ENCODE peak calls at places on chromosomes 13 and 19, in seven cellular contexts. One of them, this sample, is unnamed.
A peak's percentile ranks its signal among the peaks of the same experiment; 100 is the strongest.

GRCh38 chr19:2949939-2950285 is 5.1 kb upstream of the ZNF77 start:
- DNase-seq in stimulated activated CD4-positive, alpha-beta T cell treated with anti-CD3 and anti-CD28 coated beads, Interleukin-2, amount 100 ng/mL, for 24 hours: no peak
- DNase-seq in H4: no peak
- DNase-seq in effector CD8-positive, alpha-beta T cell: no peak
- DNase-seq in WERI-Rb-1: peak; percentile 26
- DNase-seq in NCI-H1436: no peak
- DNase-seq in heart right ventricle: peak; percentile 84
- DNase-seq in this sample: no peak

GRCh38 chr13:24670927-24671326 is 9.3 kb upstream of the ATP12A start:
- DNase-seq in stimulated activated CD4-positive, alpha-beta T cell treated with anti-CD3 and anti-CD28 coated beads, Interleukin-2, amount 100 ng/mL, for 24 hours: peak; percentile 10
- DNase-seq in H4: peak; percentile 45
- DNase-seq in effector CD8-positive, alpha-beta T cell: no peak
- DNase-seq in WERI-Rb-1: peak; percentile 88
- DNase-seq in NCI-H1436: no peak
- DNase-seq in heart right ventricle: no peak
- DNase-seq in this sample: no peak

GRCh38 chr19:6987850-6988249 is 33.4 kb downstream of the MBD3L2B start:
- DNase-seq in stimulated activated CD4-positive, alpha-beta T cell treated with anti-CD3 and anti-CD28 coated beads, Interleukin-2, amount 100 ng/mL, for 24 hours: no peak
- DNase-seq in H4: no peak
- DNase-seq in effector CD8-positive, alpha-beta T cell: no peak
- DNase-seq in WERI-Rb-1: no peak
- DNase-seq in NCI-H1436: no peak
- DNase-seq in heart right ventricle: no peak
- DNase-seq in this sample: no peak

GRCh38 chr19:5138606-5139594 is 170.0 kb downstream of the KDM4B start:
- DNase-seq in stimulated activated CD4-positive, alpha-beta T cell treated with anti-CD3 and anti-CD28 coated beads, Interleukin-2, amount 100 ng/mL, for 24 hours: peak; percentile 85
- DNase-seq in H4: peak; percentile 95
- DNase-seq in effector CD8-positive, alpha-beta T cell: peak; percentile 58
- DNase-seq in WERI-Rb-1: no peak
- DNase-seq in NCI-H1436: no peak
- DNase-seq in heart right ventricle: peak; percentile 62
- DNase-seq in this sample: no peak

GRCh38 chr19:1172353-1173159 is 1.5 kb downstream of the SBNO2 start:
- DNase-seq in stimulated activated CD4-positive, alpha-beta T cell treated with anti-CD3 and anti-CD28 coated beads, Interleukin-2, amount 100 ng/mL, for 24 hours: no peak
- DNase-seq in H4: peak; percentile 71
- DNase-seq in effector CD8-positive, alpha-beta T cell: no peak
- DNase-seq in WERI-Rb-1: peak; percentile 42
- DNase-seq in NCI-H1436: no peak
- DNase-seq in heart right ventricle: peak; percentile 62
- DNase-seq in this sample: peak; percentile 54

GRCh38 chr13:92941167-92941566 is 285.4 kb upstream of the GPC6 start:
- DNase-seq in stimulated activated CD4-positive, alpha-beta T cell treated with anti-CD3 and anti-CD28 coated beads, Interleukin-2, amount 100 ng/mL, for 24 hours: no peak
- DNase-seq in H4: no peak
- DNase-seq in effector CD8-positive, alpha-beta T cell: no peak
- DNase-seq in WERI-Rb-1: no peak
- DNase-seq in NCI-H1436: no peak
- DNase-seq in heart right ventricle: no peak
- DNase-seq in this sample: no peak

GRCh38 chr19:16620018-16620417 is 8.0 kb downstream of the MED26 start:
- DNase-seq in stimulated activated CD4-positive, alpha-beta T cell treated with anti-CD3 and anti-CD28 coated beads, Interleukin-2, amount 100 ng/mL, for 24 hours: no peak
- DNase-seq in H4: no peak
- DNase-seq in effector CD8-positive, alpha-beta T cell: no peak
- DNase-seq in WERI-Rb-1: no peak
- DNase-seq in NCI-H1436: no peak
- DNase-seq in heart right ventricle: no peak
- DNase-seq in this sample: no peak

GRCh38 chr19:4064551-4065260 is 2.0 kb downstream of the ZBTB7A start:
- DNase-seq in stimulated activated CD4-positive, alpha-beta T cell treated with anti-CD3 and anti-CD28 coated beads, Interleukin-2, amount 100 ng/mL, for 24 hours: peak; percentile 56
- DNase-seq in H4: no peak
- DNase-seq in effector CD8-positive, alpha-beta T cell: peak; percentile 30
- DNase-seq in WERI-Rb-1: peak; percentile 58
- DNase-seq in NCI-H1436: no peak
- DNase-seq in heart right ventricle: peak; percentile 70
- DNase-seq in this sample: peak; percentile 52

GRCh38 chr19:18698321-18699167 is 15.1 kb downstream of the CRTC1 start:
- DNase-seq in stimulated activated CD4-positive, alpha-beta T cell treated with anti-CD3 and anti-CD28 coated beads, Interleukin-2, amount 100 ng/mL, for 24 hours: no peak
- DNase-seq in H4: no peak
- DNase-seq in effector CD8-positive, alpha-beta T cell: no peak
- DNase-seq in WERI-Rb-1: no peak
- DNase-seq in NCI-H1436: no peak
- DNase-seq in heart right ventricle: no peak
- DNase-seq in this sample: no peak

GRCh38 chr19:4745986-4746385 is 22.3 kb upstream of the DPP9 start:
- DNase-seq in stimulated activated CD4-positive, alpha-beta T cell treated with anti-CD3 and anti-CD28 coated beads, Interleukin-2, amount 100 ng/mL, for 24 hours: no peak
- DNase-seq in H4: no peak
- DNase-seq in effector CD8-positive, alpha-beta T cell: no peak
- DNase-seq in WERI-Rb-1: no peak
- DNase-seq in NCI-H1436: no peak
- DNase-seq in heart right ventricle: no peak
- DNase-seq in this sample: no peak

GRCh38 chr13:29922281-29922821 is 71.9 kb upstream of the UBL3 start:
- DNase-seq in stimulated activated CD4-positive, alpha-beta T cell treated with anti-CD3 and anti-CD28 coated beads, Interleukin-2, amount 100 ng/mL, for 24 hours: no peak
- DNase-seq in H4: no peak
- DNase-seq in effector CD8-positive, alpha-beta T cell: no peak
- DNase-seq in WERI-Rb-1: no peak
- DNase-seq in NCI-H1436: no peak
- DNase-seq in heart right ventricle: no peak
- DNase-seq in this sample: no peak

GRCh38 chr13:104872153-104872552 is 1663.3 kb downstream of the EFNB2 start:
- DNase-seq in stimulated activated CD4-positive, alpha-beta T cell treated with anti-CD3 and anti-CD28 coated beads, Interleukin-2, amount 100 ng/mL, for 24 hours: no peak
- DNase-seq in H4: no peak
- DNase-seq in effector CD8-positive, alpha-beta T cell: no peak
- DNase-seq in WERI-Rb-1: no peak
- DNase-seq in NCI-H1436: no peak
- DNase-seq in heart right ventricle: no peak
- DNase-seq in this sample: no peak

GRCh38 chr13:44271915-44272341 is 101.7 kb upstream of the SERP2 start:
- DNase-seq in stimulated activated CD4-positive, alpha-beta T cell treated with anti-CD3 and anti-CD28 coated beads, Interleukin-2, amount 100 ng/mL, for 24 hours: no peak
- DNase-seq in H4: no peak
- DNase-seq in effector CD8-positive, alpha-beta T cell: no peak
- DNase-seq in WERI-Rb-1: no peak
- DNase-seq in NCI-H1436: no peak
- DNase-seq in heart right ventricle: peak; percentile 37
- DNase-seq in this sample: no peak

GRCh38 chr19:33719366-33720154 is 77.1 kb upstream of the KCTD15 start:
- DNase-seq in stimulated activated CD4-positive, alpha-beta T cell treated with anti-CD3 and anti-CD28 coated beads, Interleukin-2, amount 100 ng/mL, for 24 hours: no peak
- DNase-seq in H4: no peak
- DNase-seq in effector CD8-positive, alpha-beta T cell: no peak
- DNase-seq in WERI-Rb-1: no peak
- DNase-seq in NCI-H1436: no peak
- DNase-seq in heart right ventricle: no peak
- DNase-seq in this sample: no peak

GRCh38 chr19:6498294-6499036 is 3.6 kb downstream of the TUBB4A start:
- DNase-seq in stimulated activated CD4-positive, alpha-beta T cell treated with anti-CD3 and anti-CD28 coated beads, Interleukin-2, amount 100 ng/mL, for 24 hours: no peak
- DNase-seq in H4: no peak
- DNase-seq in effector CD8-positive, alpha-beta T cell: no peak
- DNase-seq in WERI-Rb-1: no peak
- DNase-seq in NCI-H1436: no peak
- DNase-seq in heart right ventricle: no peak
- DNase-seq in this sample: no peak

GRCh38 chr13:51453308-51453958 is 597 bp upstream of the INTS6 start:
- DNase-seq in stimulated activated CD4-positive, alpha-beta T cell treated with anti-CD3 and anti-CD28 coated beads, Interleukin-2, amount 100 ng/mL, for 24 hours: peak; percentile 78
- DNase-seq in H4: no peak
- DNase-seq in effector CD8-positive, alpha-beta T cell: peak; percentile 70
- DNase-seq in WERI-Rb-1: peak; percentile 61
- DNase-seq in NCI-H1436: peak; percentile 43
- DNase-seq in heart right ventricle: peak; percentile 85
- DNase-seq in this sample: peak; percentile 62

GRCh38 chr13:49563513-49563912 is 21.8 kb downstream of the RCBTB1 start:
- DNase-seq in stimulated activated CD4-positive, alpha-beta T cell treated with anti-CD3 and anti-CD28 coated beads, Interleukin-2, amount 100 ng/mL, for 24 hours: no peak
- DNase-seq in H4: peak; percentile 7
- DNase-seq in effector CD8-positive, alpha-beta T cell: no peak
- DNase-seq in WERI-Rb-1: no peak
- DNase-seq in NCI-H1436: no peak
- DNase-seq in heart right ventricle: no peak
- DNase-seq in this sample: no peak

GRCh38 chr19:37484406-37485115 is 15.4 kb downstream of the ZNF570 start:
- DNase-seq in stimulated activated CD4-positive, alpha-beta T cell treated with anti-CD3 and anti-CD28 coated beads, Interleukin-2, amount 100 ng/mL, for 24 hours: no peak
- DNase-seq in H4: no peak
- DNase-seq in effector CD8-positive, alpha-beta T cell: no peak
- DNase-seq in WERI-Rb-1: no peak
- DNase-seq in NCI-H1436: no peak
- DNase-seq in heart right ventricle: no peak
- DNase-seq in this sample: no peak

GRCh38 chr13:76885203-76886004 is 801 bp downstream of the KCTD12 start:
- DNase-seq in stimulated activated CD4-positive, alpha-beta T cell treated with anti-CD3 and anti-CD28 coated beads, Interleukin-2, amount 100 ng/mL, for 24 hours: peak; percentile 64
- DNase-seq in H4: peak; percentile 38
- DNase-seq in effector CD8-positive, alpha-beta T cell: peak; percentile 17
- DNase-seq in WERI-Rb-1: peak; percentile 66
- DNase-seq in NCI-H1436: peak; percentile 34
- DNase-seq in heart right ventricle: peak; percentile 82
- DNase-seq in this sample: peak; percentile 70

GRCh38 chr13:65679240-65679639 is 1550.9 kb downstream of the PCDH9 start:
- DNase-seq in stimulated activated CD4-positive, alpha-beta T cell treated with anti-CD3 and anti-CD28 coated beads, Interleukin-2, amount 100 ng/mL, for 24 hours: no peak
- DNase-seq in H4: no peak
- DNase-seq in effector CD8-positive, alpha-beta T cell: no peak
- DNase-seq in WERI-Rb-1: no peak
- DNase-seq in NCI-H1436: no peak
- DNase-seq in heart right ventricle: no peak
- DNase-seq in this sample: no peak

GRCh38 chr19:34577531-34578101 is 96.1 kb downstream of the WTIP start:
- DNase-seq in stimulated activated CD4-positive, alpha-beta T cell treated with anti-CD3 and anti-CD28 coated beads, Interleukin-2, amount 100 ng/mL, for 24 hours: no peak
- DNase-seq in H4: no peak
- DNase-seq in effector CD8-positive, alpha-beta T cell: no peak
- DNase-seq in WERI-Rb-1: no peak
- DNase-seq in NCI-H1436: no peak
- DNase-seq in heart right ventricle: no peak
- DNase-seq in this sample: no peak

GRCh38 chr13:33014291-33014690 is 1.9 kb upstream of the KL start:
- DNase-seq in stimulated activated CD4-positive, alpha-beta T cell treated with anti-CD3 and anti-CD28 coated beads, Interleukin-2, amount 100 ng/mL, for 24 hours: no peak
- DNase-seq in H4: no peak
- DNase-seq in effector CD8-positive, alpha-beta T cell: no peak
- DNase-seq in WERI-Rb-1: no peak
- DNase-seq in NCI-H1436: no peak
- DNase-seq in heart right ventricle: no peak
- DNase-seq in this sample: no peak

GRCh38 chr13:44040754-44041100 is 161.0 kb downstream of the LACC1 start:
- DNase-seq in stimulated activated CD4-positive, alpha-beta T cell treated with anti-CD3 and anti-CD28 coated beads, Interleukin-2, amount 100 ng/mL, for 24 hours: no peak
- DNase-seq in H4: no peak
- DNase-seq in effector CD8-positive, alpha-beta T cell: no peak
- DNase-seq in WERI-Rb-1: no peak
- DNase-seq in NCI-H1436: no peak
- DNase-seq in heart right ventricle: no peak
- DNase-seq in this sample: no peak

GRCh38 chr13:81142306-81142999 is 801.5 kb upstream of the SPRY2 start:
- DNase-seq in stimulated activated CD4-positive, alpha-beta T cell treated with anti-CD3 and anti-CD28 coated beads, Interleukin-2, amount 100 ng/mL, for 24 hours: no peak
- DNase-seq in H4: no peak
- DNase-seq in effector CD8-positive, alpha-beta T cell: no peak
- DNase-seq in WERI-Rb-1: no peak
- DNase-seq in NCI-H1436: no peak
- DNase-seq in heart right ventricle: no peak
- DNase-seq in this sample: no peak

GRCh38 chr19:50431343-50432220 is 1.1 kb upstream of the MYBPC2 start:
- DNase-seq in stimulated activated CD4-positive, alpha-beta T cell treated with anti-CD3 and anti-CD28 coated beads, Interleukin-2, amount 100 ng/mL, for 24 hours: peak; percentile 88
- DNase-seq in H4: peak; percentile 86
- DNase-seq in effector CD8-positive, alpha-beta T cell: peak; percentile 83
- DNase-seq in WERI-Rb-1: peak; percentile 84
- DNase-seq in NCI-H1436: peak; percentile 85
- DNase-seq in heart right ventricle: peak; percentile 82
- DNase-seq in this sample: no peak

GRCh38 chr19:34773555-34773864 is 495 bp upstream of the ZNF599 start:
- DNase-seq in stimulated activated CD4-positive, alpha-beta T cell treated with anti-CD3 and anti-CD28 coated beads, Interleukin-2, amount 100 ng/mL, for 24 hours: no peak
- DNase-seq in H4: no peak
- DNase-seq in effector CD8-positive, alpha-beta T cell: no peak
- DNase-seq in WERI-Rb-1: no peak
- DNase-seq in NCI-H1436: no peak
- DNase-seq in heart right ventricle: no peak
- DNase-seq in this sample: no peak

GRCh38 chr19:6580313-6580712 is 10.6 kb downstream of the CD70 start:
- DNase-seq in stimulated activated CD4-positive, alpha-beta T cell treated with anti-CD3 and anti-CD28 coated beads, Interleukin-2, amount 100 ng/mL, for 24 hours: no peak
- DNase-seq in H4: peak; percentile 74
- DNase-seq in effector CD8-positive, alpha-beta T cell: no peak
- DNase-seq in WERI-Rb-1: no peak
- DNase-seq in NCI-H1436: no peak
- DNase-seq in heart right ventricle: no peak
- DNase-seq in this sample: peak; percentile 78

GRCh38 chr19:31139871-31140505 is 209.2 kb downstream of the TSHZ3 start:
- DNase-seq in stimulated activated CD4-positive, alpha-beta T cell treated with anti-CD3 and anti-CD28 coated beads, Interleukin-2, amount 100 ng/mL, for 24 hours: no peak
- DNase-seq in H4: no peak
- DNase-seq in effector CD8-positive, alpha-beta T cell: no peak
- DNase-seq in WERI-Rb-1: no peak
- DNase-seq in NCI-H1436: no peak
- DNase-seq in heart right ventricle: no peak
- DNase-seq in this sample: no peak

GRCh38 chr19:8363803-8364771 is at the start of gene ANGPTL4:
- DNase-seq in stimulated activated CD4-positive, alpha-beta T cell treated with anti-CD3 and anti-CD28 coated beads, Interleukin-2, amount 100 ng/mL, for 24 hours: peak; percentile 70
- DNase-seq in H4: no peak
- DNase-seq in effector CD8-positive, alpha-beta T cell: peak; percentile 5
- DNase-seq in WERI-Rb-1: peak; percentile 74
- DNase-seq in NCI-H1436: no peak
- DNase-seq in heart right ventricle: peak; percentile 73
- DNase-seq in this sample: no peak

GRCh38 chr13:46057251-46058015 is 4.9 kb upstream of the ZC3H13 start:
- DNase-seq in stimulated activated CD4-positive, alpha-beta T cell treated with anti-CD3 and anti-CD28 coated beads, Interleukin-2, amount 100 ng/mL, for 24 hours: no peak
- DNase-seq in H4: no peak
- DNase-seq in effector CD8-positive, alpha-beta T cell: no peak
- DNase-seq in WERI-Rb-1: no peak
- DNase-seq in NCI-H1436: no peak
- DNase-seq in heart right ventricle: no peak
- DNase-seq in this sample: no peak

GRCh38 chr13:40181203-40181845 is 485.1 kb downstream of the FOXO1 start:
- DNase-seq in stimulated activated CD4-positive, alpha-beta T cell treated with anti-CD3 and anti-CD28 coated beads, Interleukin-2, amount 100 ng/mL, for 24 hours: no peak
- DNase-seq in H4: peak; percentile 56
- DNase-seq in effector CD8-positive, alpha-beta T cell: no peak
- DNase-seq in WERI-Rb-1: no peak
- DNase-seq in NCI-H1436: no peak
- DNase-seq in heart right ventricle: no peak
- DNase-seq in this sample: no peak

GRCh38 chr13:79423801-79424642 is 18.0 kb upstream of the RBM26 start:
- DNase-seq in stimulated activated CD4-positive, alpha-beta T cell treated with anti-CD3 and anti-CD28 coated beads, Interleukin-2, amount 100 ng/mL, for 24 hours: no peak
- DNase-seq in H4: peak; percentile 21
- DNase-seq in effector CD8-positive, alpha-beta T cell: no peak
- DNase-seq in WERI-Rb-1: no peak
- DNase-seq in NCI-H1436: peak; percentile 51
- DNase-seq in heart right ventricle: no peak
- DNase-seq in this sample: no peak

GRCh38 chr19:3320853-3321252 is 45.5 kb upstream of the NFIC start:
- DNase-seq in stimulated activated CD4-positive, alpha-beta T cell treated with anti-CD3 and anti-CD28 coated beads, Interleukin-2, amount 100 ng/mL, for 24 hours: no peak
- DNase-seq in H4: no peak
- DNase-seq in effector CD8-positive, alpha-beta T cell: no peak
- DNase-seq in WERI-Rb-1: no peak
- DNase-seq in NCI-H1436: no peak
- DNase-seq in heart right ventricle: no peak
- DNase-seq in this sample: no peak

GRCh38 chr13:109383683-109384082 is 402.7 kb downstream of the IRS2 start:
- DNase-seq in stimulated activated CD4-positive, alpha-beta T cell treated with anti-CD3 and anti-CD28 coated beads, Interleukin-2, amount 100 ng/mL, for 24 hours: no peak
- DNase-seq in H4: peak; percentile 31
- DNase-seq in effector CD8-positive, alpha-beta T cell: no peak
- DNase-seq in WERI-Rb-1: no peak
- DNase-seq in NCI-H1436: no peak
- DNase-seq in heart right ventricle: no peak
- DNase-seq in this sample: no peak

GRCh38 chr13:100392709-100393630 is 195.6 kb downstream of the GGACT start:
- DNase-seq in stimulated activated CD4-positive, alpha-beta T cell treated with anti-CD3 and anti-CD28 coated beads, Interleukin-2, amount 100 ng/mL, for 24 hours: peak; percentile 61
- DNase-seq in H4: peak; percentile 93
- DNase-seq in effector CD8-positive, alpha-beta T cell: no peak
- DNase-seq in WERI-Rb-1: no peak
- DNase-seq in NCI-H1436: no peak
- DNase-seq in heart right ventricle: peak; percentile 71
- DNase-seq in this sample: peak; percentile 85

GRCh38 chr19:48342841-48343540 is 17.6 kb downstream of the EMP3 start:
- DNase-seq in stimulated activated CD4-positive, alpha-beta T cell treated with anti-CD3 and anti-CD28 coated beads, Interleukin-2, amount 100 ng/mL, for 24 hours: no peak
- DNase-seq in H4: no peak
- DNase-seq in effector CD8-positive, alpha-beta T cell: no peak
- DNase-seq in WERI-Rb-1: no peak
- DNase-seq in NCI-H1436: no peak
- DNase-seq in heart right ventricle: no peak
- DNase-seq in this sample: no peak

GRCh38 chr13:30796132-30796832 is 60.9 kb downstream of the ALOX5AP start:
- DNase-seq in stimulated activated CD4-positive, alpha-beta T cell treated with anti-CD3 and anti-CD28 coated beads, Interleukin-2, amount 100 ng/mL, for 24 hours: no peak
- DNase-seq in H4: peak; percentile 91
- DNase-seq in effector CD8-positive, alpha-beta T cell: no peak
- DNase-seq in WERI-Rb-1: no peak
- DNase-seq in NCI-H1436: no peak
- DNase-seq in heart right ventricle: no peak
- DNase-seq in this sample: no peak

GRCh38 chr19:39059302-39059701 is 24.9 kb upstream of the ACP7 start:
- DNase-seq in stimulated activated CD4-positive, alpha-beta T cell treated with anti-CD3 and anti-CD28 coated beads, Interleukin-2, amount 100 ng/mL, for 24 hours: no peak
- DNase-seq in H4: no peak
- DNase-seq in effector CD8-positive, alpha-beta T cell: no peak
- DNase-seq in WERI-Rb-1: no peak
- DNase-seq in NCI-H1436: no peak
- DNase-seq in heart right ventricle: no peak
- DNase-seq in this sample: no peak